ENCODE peak calls at places on chromosomes 16 and 17, in seven cellular contexts. One of them, this sample, is unnamed.

GRCh38 chr16:50251375-50252081 is 14.8 kb upstream of the ADCY7 start:
- DNase-seq in stimulated activated CD4-positive, alpha-beta T cell treated with anti-CD3 and anti-CD28 coated beads, TNF-alpha, amount 100 ng/mL, for 48 hours: no peak
- DNase-seq in HuH-7.5: no peak
- DNase-seq in GM12891: no peak
- DNase-seq in fibroblast of the conjunctiva: peak; percentile 42
- DNase-seq in activated CD4-positive, alpha-beta T cell treated with anti-CD3 and anti-CD28 coated beads for 24 hours: no peak
- DNase-seq in T-helper 1 cell: no peak
- DNase-seq in this sample: no peak

GRCh38 chr17:10177131-10177920 is 21.1 kb downstream of the GAS7 start:
- DNase-seq in stimulated activated CD4-positive, alpha-beta T cell treated with anti-CD3 and anti-CD28 coated beads, TNF-alpha, amount 100 ng/mL, for 48 hours: no peak
- DNase-seq in HuH-7.5: no peak
- DNase-seq in GM12891: no peak
- DNase-seq in fibroblast of the conjunctiva: no peak
- DNase-seq in activated CD4-positive, alpha-beta T cell treated with anti-CD3 and anti-CD28 coated beads for 24 hours: no peak
- DNase-seq in T-helper 1 cell: no peak
- DNase-seq in this sample: no peak

GRCh38 chr16:67395458-67396158 is 2.3 kb upstream of the TPPP3 start:
- DNase-seq in stimulated activated CD4-positive, alpha-beta T cell treated with anti-CD3 and anti-CD28 coated beads, TNF-alpha, amount 100 ng/mL, for 48 hours: no peak
- DNase-seq in HuH-7.5: no peak
- DNase-seq in GM12891: no peak
- DNase-seq in fibroblast of the conjunctiva: no peak
- DNase-seq in activated CD4-positive, alpha-beta T cell treated with anti-CD3 and anti-CD28 coated beads for 24 hours: no peak
- DNase-seq in T-helper 1 cell: no peak
- DNase-seq in this sample: no peak

GRCh38 chr16:84331998-84332780 is 36.1 kb upstream of the ATP2C2 start:
- DNase-seq in stimulated activated CD4-positive, alpha-beta T cell treated with anti-CD3 and anti-CD28 coated beads, TNF-alpha, amount 100 ng/mL, for 48 hours: no peak
- DNase-seq in HuH-7.5: no peak
- DNase-seq in GM12891: no peak
- DNase-seq in fibroblast of the conjunctiva: no peak
- DNase-seq in activated CD4-positive, alpha-beta T cell treated with anti-CD3 and anti-CD28 coated beads for 24 hours: no peak
- DNase-seq in T-helper 1 cell: no peak
- DNase-seq in this sample: no peak

GRCh38 chr17:80175411-80175810 is 5.6 kb downstream of the CARD14 start:
- DNase-seq in stimulated activated CD4-positive, alpha-beta T cell treated with anti-CD3 and anti-CD28 coated beads, TNF-alpha, amount 100 ng/mL, for 48 hours: no peak
- DNase-seq in HuH-7.5: no peak
- DNase-seq in GM12891: no peak
- DNase-seq in fibroblast of the conjunctiva: no peak
- DNase-seq in activated CD4-positive, alpha-beta T cell treated with anti-CD3 and anti-CD28 coated beads for 24 hours: no peak
- DNase-seq in T-helper 1 cell: no peak
- DNase-seq in this sample: no peak

GRCh38 chr17:18229771-18230170 is 4.3 kb downstream of the LLGL1 start:
- DNase-seq in stimulated activated CD4-positive, alpha-beta T cell treated with anti-CD3 and anti-CD28 coated beads, TNF-alpha, amount 100 ng/mL, for 48 hours: no peak
- DNase-seq in HuH-7.5: no peak
- DNase-seq in GM12891: no peak
- DNase-seq in fibroblast of the conjunctiva: no peak
- DNase-seq in activated CD4-positive, alpha-beta T cell treated with anti-CD3 and anti-CD28 coated beads for 24 hours: no peak
- DNase-seq in T-helper 1 cell: no peak
- DNase-seq in this sample: no peak

GRCh38 chr16:79509221-79509631 is 91.3 kb downstream of the MAF start:
- DNase-seq in stimulated activated CD4-positive, alpha-beta T cell treated with anti-CD3 and anti-CD28 coated beads, TNF-alpha, amount 100 ng/mL, for 48 hours: no peak
- DNase-seq in HuH-7.5: no peak
- DNase-seq in GM12891: no peak
- DNase-seq in fibroblast of the conjunctiva: no peak
- DNase-seq in activated CD4-positive, alpha-beta T cell treated with anti-CD3 and anti-CD28 coated beads for 24 hours: no peak
- DNase-seq in T-helper 1 cell: no peak
- DNase-seq in this sample: no peak

GRCh38 chr16:58503166-58503862 is 3.4 kb downstream of the NDRG4 start:
- DNase-seq in stimulated activated CD4-positive, alpha-beta T cell treated with anti-CD3 and anti-CD28 coated beads, TNF-alpha, amount 100 ng/mL, for 48 hours: no peak
- DNase-seq in HuH-7.5: no peak
- DNase-seq in GM12891: no peak
- DNase-seq in fibroblast of the conjunctiva: no peak
- DNase-seq in activated CD4-positive, alpha-beta T cell treated with anti-CD3 and anti-CD28 coated beads for 24 hours: no peak
- DNase-seq in T-helper 1 cell: no peak
- DNase-seq in this sample: no peak

GRCh38 chr17:32912218-32912897 is 15.6 kb upstream of the TMEM98 start:
- DNase-seq in stimulated activated CD4-positive, alpha-beta T cell treated with anti-CD3 and anti-CD28 coated beads, TNF-alpha, amount 100 ng/mL, for 48 hours: no peak
- DNase-seq in HuH-7.5: peak; percentile 51
- DNase-seq in GM12891: no peak
- DNase-seq in fibroblast of the conjunctiva: no peak
- DNase-seq in activated CD4-positive, alpha-beta T cell treated with anti-CD3 and anti-CD28 coated beads for 24 hours: no peak
- DNase-seq in T-helper 1 cell: no peak
- DNase-seq in this sample: peak; percentile 81

GRCh38 chr17:46274238-46274637 is 20.7 kb upstream of the LRRC37A start:
- DNase-seq in stimulated activated CD4-positive, alpha-beta T cell treated with anti-CD3 and anti-CD28 coated beads, TNF-alpha, amount 100 ng/mL, for 48 hours: no peak
- DNase-seq in HuH-7.5: no peak
- DNase-seq in GM12891: no peak
- DNase-seq in fibroblast of the conjunctiva: no peak
- DNase-seq in activated CD4-positive, alpha-beta T cell treated with anti-CD3 and anti-CD28 coated beads for 24 hours: no peak
- DNase-seq in T-helper 1 cell: no peak
- DNase-seq in this sample: no peak

GRCh38 chr17:49977463-49978389 is 8.7 kb downstream of the DLX4 start:
- DNase-seq in stimulated activated CD4-positive, alpha-beta T cell treated with anti-CD3 and anti-CD28 coated beads, TNF-alpha, amount 100 ng/mL, for 48 hours: no peak
- DNase-seq in HuH-7.5: no peak
- DNase-seq in GM12891: no peak
- DNase-seq in fibroblast of the conjunctiva: no peak
- DNase-seq in activated CD4-positive, alpha-beta T cell treated with anti-CD3 and anti-CD28 coated beads for 24 hours: no peak
- DNase-seq in T-helper 1 cell: no peak
- DNase-seq in this sample: no peak

GRCh38 chr17:74437702-74438101 is 5.8 kb downstream of the GPRC5C start:
- DNase-seq in stimulated activated CD4-positive, alpha-beta T cell treated with anti-CD3 and anti-CD28 coated beads, TNF-alpha, amount 100 ng/mL, for 48 hours: no peak
- DNase-seq in HuH-7.5: no peak
- DNase-seq in GM12891: no peak
- DNase-seq in fibroblast of the conjunctiva: no peak
- DNase-seq in activated CD4-positive, alpha-beta T cell treated with anti-CD3 and anti-CD28 coated beads for 24 hours: no peak
- DNase-seq in T-helper 1 cell: no peak
- DNase-seq in this sample: no peak

GRCh38 chr17:39016193-39017153 is 49.3 kb upstream of the FBXO47 start:
- DNase-seq in stimulated activated CD4-positive, alpha-beta T cell treated with anti-CD3 and anti-CD28 coated beads, TNF-alpha, amount 100 ng/mL, for 48 hours: no peak
- DNase-seq in HuH-7.5: no peak
- DNase-seq in GM12891: no peak
- DNase-seq in fibroblast of the conjunctiva: no peak
- DNase-seq in activated CD4-positive, alpha-beta T cell treated with anti-CD3 and anti-CD28 coated beads for 24 hours: no peak
- DNase-seq in T-helper 1 cell: no peak
- DNase-seq in this sample: no peak

GRCh38 chr16:67150058-67150832 is 553 bp downstream of the B3GNT9 start:
- DNase-seq in stimulated activated CD4-positive, alpha-beta T cell treated with anti-CD3 and anti-CD28 coated beads, TNF-alpha, amount 100 ng/mL, for 48 hours: no peak
- DNase-seq in HuH-7.5: no peak
- DNase-seq in GM12891: peak; percentile 75
- DNase-seq in fibroblast of the conjunctiva: peak; percentile 47
- DNase-seq in activated CD4-positive, alpha-beta T cell treated with anti-CD3 and anti-CD28 coated beads for 24 hours: no peak
- DNase-seq in T-helper 1 cell: no peak
- DNase-seq in this sample: no peak

GRCh38 chr17:2906907-2907306 is 110.7 kb downstream of the RAP1GAP2 start:
- DNase-seq in stimulated activated CD4-positive, alpha-beta T cell treated with anti-CD3 and anti-CD28 coated beads, TNF-alpha, amount 100 ng/mL, for 48 hours: peak; percentile 57
- DNase-seq in HuH-7.5: no peak
- DNase-seq in GM12891: no peak
- DNase-seq in fibroblast of the conjunctiva: no peak
- DNase-seq in activated CD4-positive, alpha-beta T cell treated with anti-CD3 and anti-CD28 coated beads for 24 hours: peak; percentile 44
- DNase-seq in T-helper 1 cell: no peak
- DNase-seq in this sample: no peak

GRCh38 chr16:72537684-72538083 is 365.7 kb upstream of the PMFBP1 start:
- DNase-seq in stimulated activated CD4-positive, alpha-beta T cell treated with anti-CD3 and anti-CD28 coated beads, TNF-alpha, amount 100 ng/mL, for 48 hours: no peak
- DNase-seq in HuH-7.5: no peak
- DNase-seq in GM12891: no peak
- DNase-seq in fibroblast of the conjunctiva: no peak
- DNase-seq in activated CD4-positive, alpha-beta T cell treated with anti-CD3 and anti-CD28 coated beads for 24 hours: no peak
- DNase-seq in T-helper 1 cell: no peak
- DNase-seq in this sample: peak; percentile 2

This sample was measured in COLO829.